ENCODE peak calls at places on chromosome 12, in nine cellular contexts. T is AG04450; K is CD8-positive, alpha-beta T cell; M is pancreas; A is aorta; Y is heart left ventricle; X is PC-9; Z is brain microvascular endothelial cell; Q is vagina. J is an unnamed sample. For H3K27me3, the result is how much of the 10 kb centered on the place peaks cover.

GRCh38 chr12:77667101-77667500 is 163.6 kb upstream of the NAV3 start:
- DNase-seq in Z (peak), T (no peak), Y (no peak), A (no peak), Q (no peak), X (no peak), K (no peak), M (no peak), J (no peak)

GRCh38 chr12:122593910-122594309 is 66.9 kb downstream of the KNTC1 start:
- DNase-seq in Q (no peak), Z (no peak), A (no peak), M (no peak), X (no peak), T (no peak), K (no peak), Y (no peak), J (no peak)

GRCh38 chr12:118377005-118377890 is 893 bp downstream of the SUDS3 start:
- DNase-seq in Z (no peak), Y (no peak), Q (no peak), A (no peak), X (no peak), K (no peak), T (no peak), M (no peak), J (no peak)

GRCh38 chr12:85310456-85311076 is 30.5 kb downstream of the ALX1 start:
- DNase-seq in Z (no peak), K (no peak), Q (no peak), Y (no peak), X (no peak), T (no peak), M (no peak), A (no peak), J (no peak)

GRCh38 chr12:46908236-46908935 is 82.6 kb upstream of the SLC38A4 start:
- DNase-seq in X (peak), Z (peak), K (no peak), A (no peak), Q (no peak), T (no peak), Y (no peak), M (no peak), J (no peak)

GRCh38 chr12:25293596-25293995 is 42.9 kb upstream of the KRAS start:
- DNase-seq in A (no peak), M (no peak), Q (no peak), K (no peak), Z (no peak), T (no peak), X (no peak), Y (no peak), J (no peak)

GRCh38 chr12:50453872-50454271 is 50.9 kb upstream of the DIP2B start:
- DNase-seq in Q (no peak), X (no peak), T (no peak), Z (no peak), Y (no peak), A (no peak), K (no peak), M (no peak), J (no peak)

GRCh38 chr12:132321321-132322118 is 7.9 kb downstream of the GALNT9 start:
- DNase-seq in A (no peak), X (no peak), Z (no peak), T (no peak), M (no peak), K (no peak), Y (no peak), Q (no peak), J (no peak)

GRCh38 chr12:108646597-108647190 is 13.0 kb upstream of the SELPLG start:
- DNase-seq in A (no peak), Q (no peak), Z (no peak), K (no peak), T (no peak), X (no peak), Y (no peak), M (no peak), J (no peak)

GRCh38 chr12:90499793-90500192 is 455.2 kb downstream of the CCER1 start:
- DNase-seq in A (no peak), X (no peak), Z (no peak), Q (no peak), K (no peak), M (no peak), Y (no peak), T (no peak), J (no peak)

GRCh38 chr12:51751657-51752056 is 96.9 kb downstream of the FIGNL2 start:
- DNase-seq in Z (no peak), Y (peak), Q (no peak), T (no peak), K (no peak), X (no peak), A (no peak), M (peak), J (no peak)

GRCh38 chr12:15131462-15131861 is 89.8 kb downstream of the RERG start:
- DNase-seq in T (no peak), Z (peak), K (no peak), M (no peak), A (no peak), Y (no peak), Q (no peak), X (no peak), J (no peak)

GRCh38 chr12:27012239-27012981 is 1.8 kb downstream of the TM7SF3 start:
- DNase-seq in T (no peak), Q (no peak), A (no peak), Y (no peak), M (peak), K (no peak), Z (no peak), X (no peak), J (no peak)

GRCh38 chr12:34208331-34209258 is 186.3 kb downstream of the ALG10 start:
- DNase-seq in M (no peak), Y (no peak), T (no peak), Q (no peak), K (no peak), Z (no peak), A (no peak), X (no peak), J (no peak)

GRCh38 chr12:64585085-64585484 is 25.2 kb upstream of the RASSF3 start:
- DNase-seq in Q (no peak), K (no peak), M (no peak), Z (no peak), T (no peak), A (no peak), X (no peak), Y (no peak), J (no peak)

GRCh38 chr12:123936956-123937706 is 35.5 kb downstream of the CCDC92 start:
- DNase-seq in Q (no peak), X (no peak), Y (no peak), M (no peak), Z (no peak), T (no peak), K (no peak), A (no peak), J (no peak)

GRCh38 chr12:102948941-102949352 is 8.5 kb upstream of the ASCL1 start:
- DNase-seq in Z (peak), Y (no peak), T (peak), K (no peak), M (no peak), X (no peak), A (peak), Q (no peak), J (peak)

GRCh38 chr12:12387521-12387920 is 30.6 kb downstream of the BORCS5 start:
- DNase-seq in X (no peak), T (no peak), Q (no peak), K (no peak), Z (peak), M (no peak), Y (no peak), A (no peak), J (no peak)

GRCh38 chr12:115918763-115919162 is 358.7 kb downstream of the MED13L start:
- DNase-seq in Z (no peak), A (no peak), T (no peak), Q (no peak), M (no peak), X (no peak), K (no peak), Y (no peak), J (no peak)

GRCh38 chr12:40693503-40693863 is 1.2 kb downstream of the CNTN1 start:
- DNase-seq in K (no peak), A (peak), Q (no peak), T (no peak), Z (no peak), Y (no peak), X (no peak), M (no peak), J (no peak)

GRCh38 chr12:1594045-1594294 is 411 bp downstream of the FBXL14 start:
- DNase-seq in Q (no peak), X (peak), A (no peak), K (no peak), Z (no peak), Y (peak), T (no peak), M (peak), J (no peak)

GRCh38 chr12:121942145-121942718 is 23.8 kb downstream of the CFAP251 start:
- DNase-seq in A (no peak), Y (no peak), M (no peak), X (no peak), T (peak), K (no peak), Z (peak), Q (no peak), J (no peak)

GRCh38 chr12:68953536-68953935 is 20.6 kb upstream of the CPM start:
- DNase-seq in T (no peak), Z (no peak), Q (no peak), K (no peak), A (no peak), M (no peak), Y (no peak), X (peak), J (no peak)

GRCh38 chr12:88339254-88339949 is 197.3 kb downstream of the TMTC3 start:
- DNase-seq in X (no peak), Y (no peak), A (no peak), Z (no peak), M (no peak), Q (no peak), T (peak), K (no peak), J (no peak)

GRCh38 chr12:47591795-47592194 is 114.0 kb downstream of the RPAP3 start:
- DNase-seq in M (no peak), Y (no peak), A (no peak), T (no peak), K (no peak), Q (no peak), Z (no peak), X (no peak), J (no peak)

GRCh38 chr12:89172224-89172623 is 180.1 kb downstream of the DUSP6 start:
- DNase-seq in M (no peak), Y (no peak), Z (no peak), X (no peak), T (no peak), K (no peak), Q (no peak), A (no peak), J (no peak)

GRCh38 chr12:124228050-124228711 is 66.7 kb upstream of the RFLNA start:
- DNase-seq in Z (no peak), T (no peak), K (no peak), M (no peak), X (no peak), Q (no peak), A (no peak), Y (no peak), J (no peak)

GRCh38 chr12:47077206-47078085 is 2.0 kb upstream of the PCED1B start:
- DNase-seq in X (no peak), Z (no peak), T (no peak), M (no peak), Q (no peak), A (no peak), Y (no peak), K (no peak), J (no peak)

GRCh38 chr12:58529114-58529665 is 391.1 kb downstream of the LRIG3 start:
- DNase-seq in Q (no peak), Z (peak), Y (no peak), T (no peak), X (no peak), A (no peak), M (no peak), K (no peak), J (peak)

GRCh38 chr12:123942277-123942653 is 30.4 kb downstream of the CCDC92 start:
- DNase-seq in M (no peak), Z (peak), X (no peak), Q (no peak), Y (no peak), A (no peak), K (no peak), T (peak), J (no peak)

GRCh38 chr12:89878327-89878726 is 169.7 kb upstream of the ATP2B1 start:
- DNase-seq in T (no peak), Q (no peak), Z (no peak), K (no peak), M (no peak), X (no peak), Y (no peak), A (no peak), J (no peak)

GRCh38 chr12:115438314-115438713 is 754.3 kb upstream of the TBX3 start:
- DNase-seq in Q (no peak), X (no peak), A (no peak), Y (no peak), M (no peak), T (no peak), K (no peak), Z (no peak), J (no peak)

GRCh38 chr12:46825526-46826414 is at the start of gene SLC38A4:
- DNase-seq in T (no peak), Y (no peak), A (peak), Z (no peak), X (no peak), K (no peak), Q (no peak), M (peak), J (no peak)

GRCh38 chr12:13183621-13184020 is 12.9 kb upstream of the EMP1 start:
- DNase-seq in Z (no peak), Y (no peak), Q (peak), T (no peak), M (no peak), X (peak), K (no peak), A (no peak), J (no peak)

GRCh38 chr12:4738541-4738940 is 18.3 kb downstream of the GALNT8 start:
- DNase-seq in A (no peak), K (no peak), Z (no peak), T (no peak), Q (no peak), M (no peak), X (no peak), Y (no peak), J (no peak)

GRCh38 chr12:34397591-34398365 is 375.5 kb downstream of the ALG10 start:
- DNase-seq in Y (peak), X (no peak), M (peak), Z (no peak), Q (peak), T (no peak), K (no peak), A (peak), J (no peak)

DNA sequence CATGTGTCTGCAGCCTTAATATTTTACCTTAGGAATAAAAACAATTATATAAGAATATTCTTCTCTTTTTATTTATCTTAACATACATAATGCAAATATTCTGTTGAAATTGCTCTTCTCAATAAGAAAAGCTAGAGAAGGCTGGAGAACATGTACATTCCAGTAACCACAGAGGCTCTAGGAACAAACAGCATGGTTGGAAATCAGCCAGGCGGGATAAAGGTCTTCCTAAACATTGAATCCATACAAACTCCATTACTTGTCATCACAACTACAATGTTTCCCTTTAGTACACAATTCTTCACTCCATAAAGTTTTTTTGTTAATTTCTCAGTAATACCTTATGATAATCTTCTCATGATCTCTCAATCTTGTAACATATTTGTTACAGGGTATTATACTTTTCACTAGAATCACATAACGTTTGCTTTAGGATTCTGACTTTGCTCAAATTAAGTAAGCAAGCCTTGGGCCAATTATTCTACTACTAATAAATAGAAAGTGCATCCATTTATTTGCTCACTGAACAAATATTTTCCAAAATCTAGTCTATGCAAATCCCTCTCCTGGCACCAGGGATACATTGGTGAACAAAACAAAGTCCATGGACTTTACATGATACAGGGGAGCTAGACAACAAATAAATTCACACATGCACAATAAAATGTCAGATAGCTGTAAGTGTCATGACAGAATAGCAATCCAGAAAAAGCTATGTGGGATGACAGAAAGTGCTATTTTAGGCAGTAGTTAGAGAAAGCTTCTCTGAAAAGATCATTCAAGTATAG is 237.5 kb upstream of the TMTC1 start:
- DNase-seq in M (no peak), K (no peak), X (no peak), T (no peak), Y (no peak), A (no peak), Q (no peak), Z (no peak), J (no peak)
- H3K27me3 ChIP-seq in M (under half), K (under half), X (under half), T (under half), Y (under half), A (under half), Q (under half), Z (under half), J (under half)

DNA sequence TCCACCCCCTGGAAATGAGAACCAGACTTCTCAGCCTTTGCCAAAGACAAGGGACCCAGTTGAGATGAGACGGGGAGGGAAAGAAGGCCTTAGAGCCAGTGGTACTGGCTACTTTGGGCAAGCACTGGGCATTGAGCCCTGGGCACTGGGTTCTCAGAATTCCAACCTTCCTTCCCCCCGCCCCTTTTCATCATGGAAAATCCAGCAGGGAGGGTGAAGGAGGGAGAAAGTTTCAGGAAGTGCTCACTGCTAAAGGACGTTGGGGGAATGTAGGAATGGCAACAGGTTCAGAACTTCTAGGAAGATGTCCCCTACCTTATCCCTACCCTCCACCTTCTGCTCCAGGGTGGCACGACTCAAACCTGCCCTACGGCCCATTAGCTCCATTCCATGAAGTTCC is 4.2 kb upstream of the TNS2 start:
- DNase-seq in Y (no peak), K (no peak), Q (no peak), X (no peak), A (peak), Z (no peak), M (peak), T (no peak), J (no peak)
- H3K27me3 ChIP-seq in Y (under half), K (under half), Q (under half), X (under half), A (under half), Z (under half), M (under half), T (under half), J (under half)

DNA sequence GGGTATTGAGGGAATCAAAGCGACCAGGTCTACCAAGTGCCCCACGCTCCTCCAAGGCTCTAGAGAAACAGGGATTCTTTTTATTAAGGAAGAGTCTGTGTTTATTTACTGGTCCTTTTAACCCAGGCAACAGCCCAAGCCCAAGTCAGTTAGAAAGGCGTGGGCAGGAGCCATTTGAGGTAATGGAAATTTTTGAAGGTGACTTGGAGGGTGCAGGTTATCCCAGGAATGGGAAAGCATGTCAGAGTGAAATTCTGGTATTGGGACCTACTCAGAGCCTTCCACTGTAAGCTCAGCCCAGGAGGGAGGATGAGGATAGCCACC is 2.9 kb downstream of the SLC6A12 start:
- DNase-seq in Z (no peak), A (peak), K (no peak), X (no peak), T (no peak), Y (no peak), M (no peak), Q (no peak), J (no peak)
- H3K27me3 ChIP-seq in Z (under half), A (under half), K (under half), X (half or more), T (half or more), Y (under half), M (under half), Q (under half), J (under half)

GRCh38 chr12:54054442-54055332 is 1.1 kb downstream of the HOXC4 start:
- DNase-seq in Z (no peak), X (no peak), Y (no peak), A (no peak), M (no peak), K (no peak), Q (no peak), T (no peak), J (no peak)

GRCh38 chr12:54053625-54054441 is at the start of gene HOXC4:
- DNase-seq in K (no peak), Z (no peak), M (no peak), Y (no peak), X (no peak), T (no peak), Q (no peak), A (no peak), J (no peak)

GRCh38 chr12:54058189-54058917 is 4.7 kb downstream of the HOXC4 start:
- DNase-seq in T (no peak), M (no peak), A (no peak), Q (no peak), Y (no peak), X (no peak), Z (no peak), K (no peak), J (no peak)

GRCh38 chr12:54055522-54055921 is 1.9 kb downstream of the HOXC4 start:
- DNase-seq in T (no peak), X (no peak), Z (no peak), Q (no peak), K (no peak), A (no peak), Y (no peak), M (no peak), J (no peak)

DNA sequence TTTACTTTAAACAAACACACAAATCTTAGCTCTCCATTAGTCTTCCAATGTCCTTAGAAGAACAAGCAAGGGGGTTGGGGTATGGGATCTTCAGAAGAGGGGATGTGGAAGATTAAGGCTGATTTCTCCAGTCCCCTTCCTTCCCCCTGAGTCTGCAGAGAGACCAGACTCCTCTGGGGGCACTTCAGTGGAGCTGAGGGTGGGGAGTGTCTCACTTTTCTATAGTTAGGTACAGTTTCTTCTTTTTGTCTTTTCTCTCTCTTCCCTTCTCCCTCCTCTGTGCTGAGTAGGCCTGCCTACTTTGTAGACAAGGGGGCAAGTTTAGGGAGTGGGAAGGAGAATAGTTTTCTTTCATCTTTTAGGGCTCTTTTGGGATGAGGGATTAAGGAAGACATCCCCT is 2.5 kb downstream of the HOXC4 start:
- DNase-seq in M (no peak), Z (no peak), Q (no peak), T (no peak), Y (no peak), X (no peak), A (no peak), K (no peak), J (no peak)
- H3K27me3 ChIP-seq in M (under half), Z (half or more), Q (under half), T (half or more), Y (half or more), X (under half), A (under half), K (under half), J (under half)

DNA sequence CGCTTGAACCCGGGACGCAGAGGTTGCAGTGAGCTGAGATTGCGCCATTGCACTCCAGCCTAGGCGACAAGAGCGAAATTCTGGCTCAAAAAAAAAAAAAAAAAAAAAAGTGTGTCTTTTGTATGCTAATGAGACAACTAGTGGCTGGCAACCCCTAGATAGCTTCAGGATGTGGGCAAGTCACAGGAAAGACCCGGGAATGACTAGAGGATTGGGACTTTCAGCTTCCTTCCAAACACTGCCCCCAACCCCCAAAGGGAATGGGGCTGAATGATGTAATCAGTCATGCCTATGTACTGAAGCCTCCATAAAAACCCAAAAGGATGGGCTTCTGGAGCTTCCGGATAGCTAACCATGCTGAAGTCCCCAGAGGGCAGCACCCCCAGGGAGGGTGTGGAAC is 28.6 kb downstream of the USP44 start:
- DNase-seq in Q (no peak), K (no peak), T (no peak), Z (no peak), A (no peak), X (no peak), M (no peak), Y (no peak), J (no peak)
- H3K27me3 ChIP-seq in Q (under half), K (under half), T (under half), Z (under half), A (under half), X (under half), M (under half), Y (under half), J (under half)

J was measured in Panc1.